ENCODE peak calls at places on chromosome 12, in seven cellular contexts. T, Q, U, E, R, Y and J are unnamed samples.

GRCh38 chr12:90954428-90954827 is 548 bp downstream of the CCER1 start:
- DNase-seq in Y (no peak), T (no peak), R (no peak), U (no peak), Q (no peak), E (no peak), J (no peak)

GRCh38 chr12:124916370-124917134 is 2.1 kb upstream of the UBC start:
- DNase-seq in E (no peak), T (peak; percentile 88), Y (no peak), R (no peak), U (peak; percentile 68), Q (peak; percentile 87), J (no peak)

GRCh38 chr12:127130506-127131100 is 1136.4 kb upstream of the TMEM132C start:
- DNase-seq in U (no peak), Q (no peak), Y (no peak), T (no peak), R (no peak), E (no peak), J (no peak)

GRCh38 chr12:79183946-79184345 is 319.4 kb downstream of the SYT1 start:
- DNase-seq in Y (no peak), T (no peak), Q (no peak), R (no peak), U (no peak), E (no peak), J (no peak)

GRCh38 chr12:50732591-50732990 is 31.3 kb upstream of the ATF1 start:
- DNase-seq in Y (no peak), R (no peak), T (no peak), U (no peak), Q (peak; percentile 85), E (no peak), J (no peak)

GRCh38 chr12:39723831-39724230 is 104.2 kb upstream of the ABCD2 start:
- DNase-seq in R (no peak), E (peak; percentile 21), U (no peak), T (peak; percentile 16), Q (peak; percentile 56), Y (no peak), J (no peak)

GRCh38 chr12:109725321-109726105 is 11.9 kb downstream of the FAM222A start:
- DNase-seq in T (no peak), R (no peak), U (no peak), Y (peak; percentile 83), E (no peak), Q (no peak), J (no peak)

GRCh38 chr12:41205070-41205715 is 17.1 kb downstream of the PDZRN4 start:
- DNase-seq in Y (peak; percentile 9), Q (peak; percentile 2), T (no peak), U (no peak), R (no peak), E (no peak), J (no peak)

GRCh38 chr12:67928621-67929369 is 60.5 kb upstream of the IFNG-AS1 start:
- DNase-seq in U (no peak), R (no peak), T (no peak), Y (no peak), Q (no peak), E (no peak), J (no peak)

GRCh38 chr12:6110006-6110405 is 14.5 kb downstream of the VWF start:
- DNase-seq in T (no peak), Q (peak; percentile 16), R (no peak), E (no peak), Y (no peak), U (no peak), J (no peak)

GRCh38 chr12:51960488-51960887 is 9.0 kb downstream of the ACVR1B start:
- DNase-seq in T (no peak), Q (no peak), E (no peak), R (no peak), Y (no peak), U (no peak), J (no peak)

GRCh38 chr12:64670856-64671639 is 60.8 kb downstream of the RASSF3 start:
- DNase-seq in T (no peak), R (no peak), Q (peak; percentile 71), Y (no peak), U (no peak), E (no peak), J (no peak)

GRCh38 chr12:6266431-6267006 is 44.0 kb upstream of the PLEKHG6 start:
- DNase-seq in U (no peak), T (no peak), Y (no peak), E (peak; percentile 95), Q (no peak), R (no peak), J (no peak)

GRCh38 chr12:126506426-126507182 is 1441.4 kb downstream of the AACS start:
- DNase-seq in R (no peak), U (no peak), Q (no peak), Y (no peak), T (no peak), E (no peak), J (no peak)

GRCh38 chr12:58871557-58871956 is 48.7 kb downstream of the LRIG3 start:
- DNase-seq in U (no peak), E (no peak), R (no peak), Q (no peak), T (no peak), Y (no peak), J (no peak)

GRCh38 chr12:62834406-62834805 is 100.5 kb downstream of the PPM1H start:
- DNase-seq in Q (no peak), U (no peak), Y (no peak), R (peak; percentile 48), T (no peak), E (no peak), J (no peak)